ENCODE peak calls at places on chromosomes 13 and 19, in six cellular contexts. One of them, this sample, is unnamed.

GRCh38 chr19:4304509-4305252 is at the start of gene FSD1:
- DNase-seq in endodermal cell: peak; percentile 92
- DNase-seq in HFF-Myc: no peak
- DNase-seq in heart left ventricle: peak; percentile 30
- DNase-seq in ascending aorta: no peak
- DNase-seq in retinal pigment epithelial cell: no peak
- DNase-seq in this sample: no peak

GRCh38 chr19:18205180-18205915 is 1.5 kb upstream of the RAB3A start:
- DNase-seq in HFF-Myc: no peak
- DNase-seq in ascending aorta: peak; percentile 92
- DNase-seq in heart left ventricle: peak; percentile 91
- DNase-seq in retinal pigment epithelial cell: no peak
- DNase-seq in endodermal cell: peak; percentile 85
- DNase-seq in this sample: peak; percentile 39

GRCh38 chr13:46577656-46578589 is 25.0 kb downstream of the LRCH1 start:
- DNase-seq in endodermal cell: no peak
- DNase-seq in HFF-Myc: peak; percentile 80
- DNase-seq in ascending aorta: no peak
- DNase-seq in heart left ventricle: no peak
- DNase-seq in retinal pigment epithelial cell: no peak
- DNase-seq in this sample: no peak

GRCh38 chr19:28493881-28494280 is 719.1 kb downstream of the UQCRFS1 start:
- DNase-seq in endodermal cell: no peak
- DNase-seq in ascending aorta: no peak
- DNase-seq in HFF-Myc: no peak
- DNase-seq in heart left ventricle: no peak
- DNase-seq in retinal pigment epithelial cell: no peak
- DNase-seq in this sample: no peak

GRCh38 chr13:111893071-111893606 is 173.8 kb upstream of the SOX1 start:
- DNase-seq in retinal pigment epithelial cell: no peak
- DNase-seq in heart left ventricle: no peak
- DNase-seq in ascending aorta: no peak
- DNase-seq in HFF-Myc: no peak
- DNase-seq in endodermal cell: peak; percentile 97
- DNase-seq in this sample: no peak

GRCh38 chr19:43639507-43640423 is at the start of gene CADM4:
- DNase-seq in endodermal cell: peak; percentile 82
- DNase-seq in retinal pigment epithelial cell: no peak
- DNase-seq in heart left ventricle: peak; percentile 38
- DNase-seq in HFF-Myc: no peak
- DNase-seq in ascending aorta: no peak
- DNase-seq in this sample: no peak

GRCh38 chr19:50679177-50680125 is 30.2 kb downstream of the C19orf81 start:
- DNase-seq in HFF-Myc: peak; percentile 31
- DNase-seq in retinal pigment epithelial cell: no peak
- DNase-seq in heart left ventricle: peak; percentile 70
- DNase-seq in ascending aorta: peak; percentile 74
- DNase-seq in endodermal cell: peak; percentile 92
- DNase-seq in this sample: peak; percentile 11

GRCh38 chr19:54196514-54196913 is 4.1 kb upstream of the RPS9 start:
- DNase-seq in ascending aorta: no peak
- DNase-seq in HFF-Myc: no peak
- DNase-seq in endodermal cell: no peak
- DNase-seq in retinal pigment epithelial cell: no peak
- DNase-seq in heart left ventricle: no peak
- DNase-seq in this sample: no peak

GRCh38 chr19:40217027-40217810 is 965 bp downstream of the TTC9B start:
- DNase-seq in ascending aorta: no peak
- DNase-seq in retinal pigment epithelial cell: no peak
- DNase-seq in endodermal cell: peak; percentile 92
- DNase-seq in HFF-Myc: no peak
- DNase-seq in heart left ventricle: no peak
- DNase-seq in this sample: no peak

GRCh38 chr19:31054430-31054829 is 294.8 kb downstream of the TSHZ3 start:
- DNase-seq in retinal pigment epithelial cell: peak; percentile 11
- DNase-seq in endodermal cell: peak; percentile 90
- DNase-seq in ascending aorta: no peak
- DNase-seq in HFF-Myc: peak; percentile 14
- DNase-seq in heart left ventricle: peak; percentile 21
- DNase-seq in this sample: peak; percentile 21

GRCh38 chr13:98556968-98557591 is 19.8 kb downstream of the STK24 start:
- DNase-seq in retinal pigment epithelial cell: no peak
- DNase-seq in ascending aorta: peak; percentile 51
- DNase-seq in HFF-Myc: no peak
- DNase-seq in endodermal cell: peak; percentile 56
- DNase-seq in heart left ventricle: no peak
- DNase-seq in this sample: no peak

GRCh38 chr13:52029569-52029968 is 5.1 kb downstream of the UTP14C start:
- DNase-seq in heart left ventricle: no peak
- DNase-seq in retinal pigment epithelial cell: no peak
- DNase-seq in ascending aorta: no peak
- DNase-seq in HFF-Myc: no peak
- DNase-seq in endodermal cell: no peak
- DNase-seq in this sample: no peak

GRCh38 chr13:84607614-84608013 is 725.3 kb upstream of the SLITRK1 start:
- DNase-seq in HFF-Myc: peak; percentile 1
- DNase-seq in heart left ventricle: no peak
- DNase-seq in ascending aorta: peak; percentile 71
- DNase-seq in retinal pigment epithelial cell: peak; percentile 56
- DNase-seq in endodermal cell: no peak
- DNase-seq in this sample: peak; percentile 46

GRCh38 chr13:88823114-88823513 is 1151.9 kb downstream of the SLITRK5 start:
- DNase-seq in heart left ventricle: no peak
- DNase-seq in retinal pigment epithelial cell: no peak
- DNase-seq in endodermal cell: no peak
- DNase-seq in HFF-Myc: no peak
- DNase-seq in ascending aorta: no peak
- DNase-seq in this sample: no peak

GRCh38 chr13:98143601-98144500 is 957 bp downstream of the FARP1 start:
- DNase-seq in heart left ventricle: peak; percentile 32
- DNase-seq in HFF-Myc: no peak
- DNase-seq in endodermal cell: peak; percentile 55
- DNase-seq in ascending aorta: no peak
- DNase-seq in retinal pigment epithelial cell: no peak
- DNase-seq in this sample: peak; percentile 21

GRCh38 chr19:45884682-45885555 is 1.0 kb downstream of the IRF2BP1 start:
- DNase-seq in ascending aorta: no peak
- DNase-seq in retinal pigment epithelial cell: no peak
- DNase-seq in heart left ventricle: peak; percentile 22
- DNase-seq in HFF-Myc: no peak
- DNase-seq in endodermal cell: peak; percentile 75
- DNase-seq in this sample: no peak

GRCh38 chr13:50106559-50106958 is 91.3 kb downstream of the KCNRG start:
- DNase-seq in HFF-Myc: no peak
- DNase-seq in ascending aorta: no peak
- DNase-seq in retinal pigment epithelial cell: no peak
- DNase-seq in endodermal cell: no peak
- DNase-seq in heart left ventricle: no peak
- DNase-seq in this sample: no peak

GRCh38 chr13:45834411-45834994 is 17.1 kb downstream of the SIAH3 start:
- DNase-seq in ascending aorta: no peak
- DNase-seq in endodermal cell: no peak
- DNase-seq in heart left ventricle: no peak
- DNase-seq in retinal pigment epithelial cell: no peak
- DNase-seq in HFF-Myc: no peak
- DNase-seq in this sample: no peak

GRCh38 chr19:49339364-49340068 is 4.3 kb downstream of the CD37 start:
- DNase-seq in ascending aorta: peak; percentile 94
- DNase-seq in heart left ventricle: peak; percentile 91
- DNase-seq in retinal pigment epithelial cell: peak; percentile 79
- DNase-seq in endodermal cell: peak; percentile 96
- DNase-seq in HFF-Myc: peak; percentile 69
- DNase-seq in this sample: no peak

GRCh38 chr19:7970716-7971448 is 27.4 kb upstream of the TIMM44 start:
- DNase-seq in ascending aorta: no peak
- DNase-seq in endodermal cell: peak; percentile 91
- DNase-seq in heart left ventricle: no peak
- DNase-seq in HFF-Myc: no peak
- DNase-seq in retinal pigment epithelial cell: no peak
- DNase-seq in this sample: no peak

GRCh38 chr19:17058236-17058635 is 17.0 kb downstream of the HAUS8 start:
- DNase-seq in retinal pigment epithelial cell: no peak
- DNase-seq in heart left ventricle: no peak
- DNase-seq in HFF-Myc: no peak
- DNase-seq in endodermal cell: no peak
- DNase-seq in ascending aorta: no peak
- DNase-seq in this sample: no peak

GRCh38 chr19:18995804-18996241 is 37.5 kb downstream of the SUGP2 start:
- DNase-seq in endodermal cell: peak; percentile 90
- DNase-seq in retinal pigment epithelial cell: peak; percentile 60
- DNase-seq in HFF-Myc: peak; percentile 58
- DNase-seq in heart left ventricle: peak; percentile 44
- DNase-seq in ascending aorta: no peak
- DNase-seq in this sample: peak; percentile 62

GRCh38 chr13:104586010-104586746 is 1520.0 kb upstream of the SLC10A2 start:
- DNase-seq in HFF-Myc: no peak
- DNase-seq in retinal pigment epithelial cell: peak; percentile 30
- DNase-seq in endodermal cell: no peak
- DNase-seq in ascending aorta: no peak
- DNase-seq in heart left ventricle: no peak
- DNase-seq in this sample: no peak

GRCh38 chr13:112588490-112589297 is 741 bp upstream of the TUBGCP3 start:
- DNase-seq in retinal pigment epithelial cell: no peak
- DNase-seq in endodermal cell: no peak
- DNase-seq in HFF-Myc: no peak
- DNase-seq in ascending aorta: no peak
- DNase-seq in heart left ventricle: no peak
- DNase-seq in this sample: no peak

GRCh38 chr19:29528946-29529645 is 3.3 kb downstream of the VSTM2B start:
- DNase-seq in heart left ventricle: no peak
- DNase-seq in endodermal cell: peak; percentile 71
- DNase-seq in ascending aorta: no peak
- DNase-seq in HFF-Myc: no peak
- DNase-seq in retinal pigment epithelial cell: no peak
- DNase-seq in this sample: no peak

GRCh38 chr13:109715902-109716301 is 70.5 kb downstream of the IRS2 start:
- DNase-seq in HFF-Myc: no peak
- DNase-seq in endodermal cell: no peak
- DNase-seq in ascending aorta: peak; percentile 78
- DNase-seq in retinal pigment epithelial cell: peak; percentile 88
- DNase-seq in heart left ventricle: no peak
- DNase-seq in this sample: peak; percentile 24

GRCh38 chr13:89514534-89515312 is 1832.8 kb upstream of the MIR17HG start:
- DNase-seq in endodermal cell: peak; percentile 51
- DNase-seq in HFF-Myc: no peak
- DNase-seq in ascending aorta: no peak
- DNase-seq in heart left ventricle: no peak
- DNase-seq in retinal pigment epithelial cell: peak; percentile 77
- DNase-seq in this sample: no peak

DNA sequence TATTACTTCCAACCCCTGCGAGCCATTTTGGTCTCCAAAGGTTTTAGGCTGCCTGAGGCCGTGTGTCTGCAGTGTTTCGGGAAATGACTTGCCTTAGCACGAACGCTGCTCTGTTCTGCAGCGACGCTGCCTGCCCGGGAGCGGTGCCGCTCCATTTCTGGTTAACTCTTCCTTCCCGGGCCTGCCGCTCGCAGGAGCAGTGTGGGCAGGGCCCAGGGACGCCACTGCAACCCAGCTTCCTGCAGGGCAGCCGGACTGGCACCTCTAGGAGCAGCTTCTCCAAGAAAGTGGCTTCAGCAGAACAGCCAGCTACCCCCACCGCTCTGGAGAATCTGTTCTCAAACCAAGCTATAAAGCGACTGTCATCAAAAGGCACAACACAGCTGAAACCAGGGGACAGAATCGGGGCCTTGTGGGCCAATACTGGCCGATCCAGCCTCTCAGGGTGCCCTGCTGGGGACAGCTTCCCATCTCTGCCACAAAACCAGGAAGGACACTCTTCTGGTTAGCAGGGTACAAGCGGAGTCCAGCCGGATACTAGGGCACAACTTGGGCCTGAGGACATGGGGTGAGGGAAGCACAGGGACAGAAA is 72.2 kb downstream of the KCTD15 start:
- DNase-seq in ascending aorta: peak; percentile 66
- DNase-seq in heart left ventricle: peak; percentile 26
- DNase-seq in endodermal cell: peak; percentile 74
- DNase-seq in HFF-Myc: no peak
- DNase-seq in retinal pigment epithelial cell: no peak
- DNase-seq in this sample: peak; percentile 1
- H3K4me3 ChIP-seq in ascending aorta: no peak overlapping the region
- H3K4me3 ChIP-seq in heart left ventricle: peak overlapping the region; percentile 21
- H3K4me3 ChIP-seq in endodermal cell: no peak overlapping the region
- H3K4me3 ChIP-seq in HFF-Myc: no peak overlapping the region
- H3K4me3 ChIP-seq in retinal pigment epithelial cell: no peak overlapping the region
- H3K4me3 ChIP-seq in this sample: no peak overlapping the region

GRCh38 chr19:6103217-6103644 is 7.1 kb downstream of the RFX2 start:
- DNase-seq in heart left ventricle: peak; percentile 74
- DNase-seq in retinal pigment epithelial cell: peak; percentile 73
- DNase-seq in HFF-Myc: no peak
- DNase-seq in endodermal cell: no peak
- DNase-seq in ascending aorta: peak; percentile 98
- DNase-seq in this sample: peak; percentile 95
- H3K4me3 ChIP-seq in heart left ventricle: no peak overlapping the region
- H3K4me3 ChIP-seq in retinal pigment epithelial cell: no peak overlapping the region
- H3K4me3 ChIP-seq in HFF-Myc: no peak overlapping the region
- H3K4me3 ChIP-seq in endodermal cell: no peak overlapping the region
- H3K4me3 ChIP-seq in ascending aorta: no peak overlapping the region
- H3K4me3 ChIP-seq in this sample: no peak overlapping the region

DNA sequence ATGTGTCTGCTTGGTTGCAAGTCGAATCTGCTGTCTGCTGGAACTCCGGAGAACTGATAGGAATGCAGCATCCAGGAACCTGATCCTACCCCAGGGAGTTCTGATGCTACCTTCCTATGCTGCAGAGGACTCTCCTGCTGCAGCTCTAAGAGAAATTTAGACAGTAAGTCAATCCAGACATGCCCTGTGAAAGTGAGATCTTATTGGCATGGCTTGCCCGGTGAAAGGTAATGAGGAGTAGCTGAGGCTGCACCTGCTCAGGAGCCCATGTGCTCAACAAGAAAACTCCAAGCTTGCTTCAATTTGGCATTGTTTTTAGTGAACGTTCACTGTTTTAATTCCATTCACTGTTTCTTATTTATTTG is 217.3 kb upstream of the SERP2 start:
- DNase-seq in endodermal cell: no peak
- DNase-seq in heart left ventricle: no peak
- DNase-seq in HFF-Myc: no peak
- DNase-seq in ascending aorta: no peak
- DNase-seq in retinal pigment epithelial cell: no peak
- DNase-seq in this sample: no peak
- H3K4me3 ChIP-seq in endodermal cell: no peak overlapping the region
- H3K4me3 ChIP-seq in heart left ventricle: peak overlapping the region; percentile 20
- H3K4me3 ChIP-seq in HFF-Myc: no peak overlapping the region
- H3K4me3 ChIP-seq in ascending aorta: no peak overlapping the region
- H3K4me3 ChIP-seq in retinal pigment epithelial cell: no peak overlapping the region
- H3K4me3 ChIP-seq in this sample: no peak overlapping the region

GRCh38 chr19:12198136-12198535 is 35.2 kb downstream of the ZNF136 start:
- DNase-seq in endodermal cell: no peak
- DNase-seq in ascending aorta: no peak
- DNase-seq in HFF-Myc: no peak
- DNase-seq in retinal pigment epithelial cell: no peak
- DNase-seq in heart left ventricle: no peak
- DNase-seq in this sample: no peak

GRCh38 chr19:12194827-12195500 is 32.1 kb downstream of the ZNF136 start:
- DNase-seq in endodermal cell: no peak
- DNase-seq in HFF-Myc: no peak
- DNase-seq in heart left ventricle: peak; percentile 88
- DNase-seq in ascending aorta: peak; percentile 76
- DNase-seq in retinal pigment epithelial cell: peak; percentile 49
- DNase-seq in this sample: no peak

GRCh38 chr19:12200020-12200419 is 37.1 kb downstream of the ZNF136 start:
- DNase-seq in ascending aorta: no peak
- DNase-seq in retinal pigment epithelial cell: no peak
- DNase-seq in heart left ventricle: no peak
- DNase-seq in endodermal cell: no peak
- DNase-seq in HFF-Myc: no peak
- DNase-seq in this sample: no peak

GRCh38 chr19:12195501-12195860 is 32.6 kb downstream of the ZNF136 start:
- DNase-seq in retinal pigment epithelial cell: no peak
- DNase-seq in endodermal cell: no peak
- DNase-seq in ascending aorta: no peak
- DNase-seq in heart left ventricle: no peak
- DNase-seq in HFF-Myc: no peak
- DNase-seq in this sample: no peak
- H3K4me3 ChIP-seq in retinal pigment epithelial cell: peak overlapping the region; percentile 63
- H3K4me3 ChIP-seq in endodermal cell: peak overlapping the region; percentile 59
- H3K4me3 ChIP-seq in ascending aorta: peak overlapping the region; percentile 49
- H3K4me3 ChIP-seq in heart left ventricle: peak overlapping the region; percentile 69
- H3K4me3 ChIP-seq in HFF-Myc: no peak overlapping the region
- H3K4me3 ChIP-seq in this sample: peak overlapping the region; percentile 27

This sample was measured in AG09309.